ENCODE peak calls at places on chromosome 7, in ten cellular contexts. G is CD8-positive, alpha-beta T cell; L is aorta; M is H9; P is hepatocyte; X is heart left ventricle; W is adrenal gland; O is neuronal stem cell; H is tibial artery; Q is upper lobe of right lung. V is an unnamed sample. For H3K4me1 and H3K27me3, the result is how much of the 10 kb centered on the place peaks cover.

GRCh38 chr7:94055963-94056362 is 51.8 kb upstream of the BET1 start:
- DNase-seq in G (no peak), L (no peak), M (no peak), P (no peak), X (no peak), W (no peak), O (no peak), H (no peak), Q (no peak), V (no peak)

GRCh38 chr7:120591-120991 is 71.8 kb upstream of the FAM20C start:
- DNase-seq in G (no peak), L (no peak), M (no peak), P (peak), X (no peak), W (no peak), O (no peak), H (no peak), Q (peak), V (no peak)

GRCh38 chr7:106430535-106431455 is 146.0 kb upstream of the NAMPT start:
- DNase-seq in G (no peak), L (no peak), M (no peak), P (no peak), X (no peak), W (peak), O (no peak), H (no peak), Q (no peak), V (no peak)

GRCh38 chr7:70779321-70779720 is 352.6 kb upstream of the GALNT17 start:
- DNase-seq in G (no peak), L (no peak), M (no peak), P (no peak), X (no peak), W (no peak), O (no peak), H (no peak), Q (no peak), V (no peak)

GRCh38 chr7:6221340-6222319 is 50.8 kb downstream of the CYTH3 start:
- DNase-seq in G (peak), L (no peak), M (no peak), P (no peak), X (peak), W (no peak), O (no peak), H (no peak), Q (no peak), V (no peak)

GRCh38 chr7:50502001-50502684 is 52.0 kb upstream of the FIGNL1 start:
- DNase-seq in G (no peak), L (peak), M (no peak), P (peak), X (peak), W (peak), O (no peak), H (peak), Q (peak), V (peak)

GRCh38 chr7:132618956-132619305 is 42.7 kb upstream of the PLXNA4 start:
- DNase-seq in G (no peak), L (no peak), M (no peak), P (no peak), X (no peak), W (no peak), O (no peak), H (no peak), Q (no peak), V (no peak)

GRCh38 chr7:4439444-4439843 is 242.7 kb upstream of the FOXK1 start:
- DNase-seq in G (no peak), L (no peak), M (no peak), P (no peak), X (no peak), W (no peak), O (no peak), H (no peak), Q (no peak), V (no peak)

GRCh38 chr7:2515424-2516193 is 4.0 kb upstream of the LFNG start:
- DNase-seq in G (no peak), L (no peak), M (no peak), P (no peak), X (no peak), W (no peak), O (no peak), H (no peak), Q (no peak), V (no peak)

GRCh38 chr7:22675917-22676343 is 51.1 kb upstream of the IL6 start:
- DNase-seq in G (no peak), L (no peak), M (no peak), P (peak), X (no peak), W (no peak), O (no peak), H (no peak), Q (no peak), V (no peak)

GRCh38 chr7:98238976-98239375 is 13.1 kb downstream of the TECPR1 start:
- DNase-seq in G (no peak), L (no peak), M (no peak), P (no peak), X (no peak), W (no peak), O (no peak), H (no peak), Q (no peak), V (no peak)

GRCh38 chr7:92875719-92876118 is 39.3 kb upstream of the CDK6 start:
- DNase-seq in G (no peak), L (no peak), M (no peak), P (no peak), X (no peak), W (no peak), O (no peak), H (no peak), Q (no peak), V (no peak)

GRCh38 chr7:158587425-158588084 is at the start of gene PTPRN2:
- DNase-seq in G (peak), L (peak), M (peak), P (peak), X (peak), W (peak), O (peak), H (no peak), Q (peak), V (peak)

GRCh38 chr7:36408589-36408988 is 18.9 kb downstream of the ANLN start:
- DNase-seq in G (no peak), L (no peak), M (no peak), P (no peak), X (no peak), W (no peak), O (no peak), H (no peak), Q (no peak), V (no peak)

GRCh38 chr7:7177044-7177517 is 5.3 kb upstream of the C1GALT1 start:
- DNase-seq in G (no peak), L (no peak), M (no peak), P (peak), X (no peak), W (no peak), O (peak), H (no peak), Q (no peak), V (no peak)

GRCh38 chr7:129914536-129915272 is 38.1 kb downstream of the UBE2H start:
- DNase-seq in G (peak), L (no peak), M (no peak), P (no peak), X (no peak), W (no peak), O (no peak), H (no peak), Q (no peak), V (no peak)
- H3K4me1 ChIP-seq in G (under half), L (under half), M (under half), P (under half), X (half or more), W (half or more), O (under half), H (under half), Q (under half), V (under half)

DNA sequence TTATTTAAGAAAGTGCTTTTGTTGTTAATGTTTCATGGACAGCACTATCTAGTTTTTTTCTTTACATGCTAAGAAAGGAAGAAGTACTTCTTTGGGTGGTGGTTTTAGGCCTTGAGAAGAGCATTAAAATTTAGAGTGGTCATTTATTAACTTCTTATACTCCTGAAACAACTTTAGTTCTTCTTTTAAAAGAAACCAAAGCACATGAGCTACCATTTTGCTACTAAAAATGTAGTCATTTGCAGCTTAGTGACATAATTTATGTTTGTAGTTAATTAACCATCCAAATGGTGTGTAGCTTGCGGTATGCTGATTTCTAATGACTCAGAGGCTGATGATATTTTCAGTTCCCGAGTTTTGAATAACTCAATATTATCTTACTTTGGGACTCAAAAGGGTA is 207.5 kb downstream of the BBS9 start:
- DNase-seq in G (no peak), L (no peak), M (no peak), P (no peak), X (no peak), W (no peak), O (no peak), H (no peak), Q (no peak), V (no peak)
- H3K27me3 ChIP-seq in G (under half), L (under half), M (under half), P (under half), X (under half), W (under half), O (under half), H (under half), Q (under half), V (under half)

GRCh38 chr7:134545379-134545778 is 3.5 kb upstream of the AKR1B15 start:
- DNase-seq in G (no peak), L (no peak), M (no peak), P (no peak), X (no peak), W (no peak), O (no peak), H (no peak), Q (no peak), V (no peak)
- H3K4me1 ChIP-seq in G (under half), L (under half), M (under half), P (under half), X (under half), W (under half), O (under half), H (under half), Q (under half), V (under half)

DNA sequence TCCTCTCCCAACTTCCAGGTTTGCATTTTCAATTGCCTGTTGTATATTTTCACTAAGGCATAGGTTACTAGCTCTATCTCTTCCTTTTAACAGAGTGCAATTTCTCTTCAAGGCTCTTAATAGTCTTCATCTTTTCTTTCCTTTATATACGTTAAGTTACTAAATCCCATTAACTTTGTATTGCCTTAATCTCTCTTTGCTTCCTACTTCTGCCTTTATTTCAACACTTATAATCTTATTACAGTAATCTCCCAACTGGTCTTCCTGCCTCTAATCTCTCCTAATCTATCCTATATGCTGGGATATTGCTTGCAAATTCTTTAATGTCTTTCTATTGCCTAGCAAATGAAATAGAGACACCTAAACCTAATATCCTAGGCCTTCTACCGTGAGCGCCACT is 26.1 kb downstream of the ST7 start:
- DNase-seq in G (no peak), L (no peak), M (no peak), P (no peak), X (no peak), W (no peak), O (no peak), H (no peak), Q (no peak), V (no peak)
- H3K27me3 ChIP-seq in G (under half), L (under half), M (under half), P (under half), X (under half), W (under half), O (under half), H (under half), Q (under half), V (under half)

DNA sequence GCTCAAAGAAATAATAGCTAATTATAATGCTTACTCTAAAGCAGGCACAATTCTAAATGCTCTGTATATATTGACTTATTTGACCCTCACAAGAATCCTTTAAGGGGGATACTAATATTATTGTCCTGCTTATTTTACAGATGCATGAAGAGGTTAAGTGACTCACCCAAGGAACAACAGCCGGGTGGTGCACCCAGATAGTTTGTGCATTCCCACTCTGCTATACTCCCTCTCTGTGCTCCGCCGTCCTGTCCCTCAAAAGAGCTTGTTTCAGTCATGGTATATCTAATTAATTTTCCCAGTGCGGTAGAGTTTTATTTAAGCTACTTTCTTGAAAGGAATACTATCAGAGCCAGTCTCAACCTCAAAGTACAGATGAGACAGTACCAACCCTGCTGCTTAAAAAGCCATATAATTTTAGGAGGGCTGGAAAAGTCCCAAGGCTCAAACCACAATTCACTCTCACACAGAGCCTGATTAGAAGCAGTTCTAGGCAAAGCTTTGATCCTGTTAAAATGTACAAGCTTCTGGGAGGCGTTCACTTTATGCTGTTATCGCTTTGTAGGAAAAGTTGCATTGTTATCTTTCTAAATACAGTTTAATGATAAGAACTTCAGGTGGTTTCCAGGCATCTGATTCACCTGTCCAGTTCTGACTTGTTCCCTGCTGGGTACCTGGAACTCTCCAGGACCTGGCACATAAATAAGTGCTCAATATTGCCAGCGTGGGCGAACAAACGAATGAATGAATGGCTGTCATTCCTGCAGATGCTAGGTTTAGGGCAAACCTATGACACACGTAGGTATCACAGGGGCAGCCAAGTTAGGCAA is 261.5 kb upstream of the KLF14 start:
- DNase-seq in G (no peak), L (no peak), M (no peak), P (peak), X (no peak), W (no peak), O (no peak), H (no peak), Q (no peak), V (no peak)
- H3K4me1 ChIP-seq in G (half or more), L (under half), M (under half), P (under half), X (half or more), W (half or more), O (under half), H (under half), Q (half or more), V (under half)

GRCh38 chr7:108291135-108291508 is 161.0 kb upstream of the LAMB4 start:
- DNase-seq in G (no peak), L (no peak), M (no peak), P (no peak), X (no peak), W (no peak), O (no peak), H (no peak), Q (no peak), V (no peak)
- H3K27me3 ChIP-seq in G (under half), L (under half), M (under half), P (under half), X (under half), W (under half), O (under half), H (under half), Q (under half), V (under half)

GRCh38 chr7:117087639-117088396 is 134.5 kb downstream of the ST7 start:
- DNase-seq in G (no peak), L (no peak), M (no peak), P (no peak), X (no peak), W (no peak), O (no peak), H (no peak), Q (no peak), V (no peak)
- H3K4me1 ChIP-seq in G (under half), L (under half), M (under half), P (under half), X (under half), W (under half), O (under half), H (under half), Q (under half), V (under half)

DNA sequence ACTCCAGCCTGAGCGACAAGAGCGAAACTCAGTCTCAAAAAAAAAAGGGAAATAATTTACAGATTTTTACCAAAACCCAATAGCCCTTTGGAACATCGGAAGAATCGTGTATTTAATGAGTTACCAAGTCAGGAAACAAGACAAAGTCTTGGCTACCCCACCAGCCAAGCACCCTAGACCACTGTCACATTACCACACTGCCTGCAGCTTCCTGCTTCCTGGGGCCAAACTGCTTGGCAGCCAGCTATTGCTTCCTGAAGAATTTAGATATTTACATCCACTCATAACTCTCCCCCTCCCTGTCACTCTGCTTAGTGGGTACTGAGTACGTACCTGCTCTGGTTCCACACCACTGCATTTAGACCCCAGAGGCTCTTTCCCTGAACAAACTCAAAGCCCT is 14.1 kb upstream of the TNPO3 start:
- DNase-seq in G (no peak), L (no peak), M (no peak), P (no peak), X (no peak), W (no peak), O (no peak), H (no peak), Q (no peak), V (no peak)
- H3K27me3 ChIP-seq in G (under half), L (under half), M (under half), P (under half), X (under half), W (under half), O (under half), H (under half), Q (under half), V (under half)

V was measured in uterus.